ENCODE peak calls at places on chromosomes 13 and 19, in ten cellular contexts. B, Z, Q, P, L, G, R, T, S and I are unnamed samples.

GRCh38 chr19:10583021-10583776 is 3.9 kb downstream of the AP1M2 start:
- DNase-seq in B (no peak), L (peak), R (no peak), Q (no peak), S (no peak), Z (no peak), T (peak), G (no peak), P (no peak), I (no peak)

GRCh38 chr13:91313103-91313502 is 34.4 kb upstream of the MIR17HG start:
- DNase-seq in S (no peak), L (peak), R (no peak), T (peak), B (no peak), Q (peak), P (peak), G (no peak), Z (no peak), I (peak)

GRCh38 chr19:6218497-6219146 is 61.2 kb downstream of the MLLT1 start:
- DNase-seq in Z (peak), L (peak), S (no peak), T (peak), G (no peak), R (peak), Q (peak), P (peak), B (peak), I (peak)

GRCh38 chr19:54164369-54165068 is 5.0 kb upstream of the LENG1 start:
- DNase-seq in S (no peak), Z (peak), T (peak), R (peak), Q (no peak), L (peak), P (no peak), G (no peak), B (no peak), I (peak)

GRCh38 chr19:12098040-12098439 is 33.5 kb downstream of the ZNF844 start:
- DNase-seq in R (no peak), Q (no peak), T (no peak), Z (no peak), L (no peak), G (no peak), B (no peak), P (no peak), S (no peak), I (no peak)

GRCh38 chr13:109123971-109124370 is 494.6 kb downstream of the MYO16 start:
- DNase-seq in G (no peak), R (no peak), Z (no peak), S (no peak), P (no peak), T (no peak), L (no peak), B (no peak), Q (no peak), I (no peak)

GRCh38 chr19:40534148-40534547 is 42.5 kb upstream of the SHKBP1 start:
- DNase-seq in R (no peak), G (no peak), S (no peak), Q (no peak), T (no peak), B (no peak), L (no peak), P (no peak), Z (no peak), I (no peak)

GRCh38 chr19:5037936-5038335 is 69.0 kb downstream of the KDM4B start:
- DNase-seq in R (no peak), Z (no peak), Q (peak), B (no peak), L (peak), S (no peak), T (no peak), G (no peak), P (peak), I (no peak)

GRCh38 chr13:110363009-110363408 is 55.9 kb downstream of the COL4A2 start:
- DNase-seq in T (peak), L (no peak), P (no peak), B (no peak), R (no peak), Q (no peak), Z (peak), G (no peak), S (no peak), I (peak)

GRCh38 chr13:32951580-32951979 is 64.6 kb upstream of the KL start:
- DNase-seq in L (no peak), R (no peak), Z (no peak), S (no peak), T (no peak), B (no peak), P (peak), Q (no peak), G (no peak), I (no peak)

GRCh38 chr13:20132052-20132634 is 28.7 kb downstream of the GJA3 start:
- DNase-seq in B (no peak), Q (no peak), R (no peak), G (no peak), Z (peak), T (no peak), S (no peak), P (no peak), L (no peak), I (no peak)

GRCh38 chr13:105341256-105341655 is 1194.2 kb downstream of the EFNB2 start:
- DNase-seq in S (no peak), T (no peak), Q (no peak), B (no peak), P (no peak), R (no peak), L (no peak), G (no peak), Z (no peak), I (no peak)

GRCh38 chr13:111242585-111242984 is 77.9 kb upstream of the TEX29 start:
- DNase-seq in R (no peak), S (no peak), T (no peak), P (no peak), G (no peak), L (no peak), Z (no peak), Q (no peak), B (no peak), I (no peak)

GRCh38 chr13:113225515-113225914 is 16.1 kb downstream of the CUL4A start:
- DNase-seq in L (no peak), B (no peak), T (no peak), Z (no peak), P (no peak), R (no peak), S (no peak), G (no peak), Q (no peak), I (no peak)

GRCh38 chr19:6100284-6100915 is 9.9 kb downstream of the RFX2 start:
- DNase-seq in P (no peak), G (no peak), Q (no peak), Z (no peak), T (no peak), S (no peak), R (no peak), L (no peak), B (no peak), I (no peak)